ENCODE peak calls at places on chromosomes 4 and X, in six cellular contexts. Q is IMR-90, I is HepG2, L is GM12878, D is A549, T is SK-N-SH. E is an unnamed sample.
A peak's percentile ranks its signal among the peaks of the same experiment; 100 is the strongest.

GRCh38 chrX:40922307-40922706 is 162.9 kb upstream of the USP9X start:
- DNase-seq in I (peak; percentile 45), L (no peak), D (no peak), T (peak; percentile 33), Q (peak; percentile 44), E (peak; percentile 31)

GRCh38 chr4:106062452-106062875 is 167.2 kb downstream of the NPNT start:
- DNase-seq in Q (peak; percentile 70), L (no peak), D (no peak), I (peak; percentile 80), T (no peak), E (peak; percentile 10)

GRCh38 chrX:104309169-104309568 is 54.4 kb upstream of the ESX1 start:
- DNase-seq in I (no peak), T (no peak), D (no peak), L (no peak), Q (no peak), E (no peak)

GRCh38 chr4:123667496-123667895 is 270.9 kb downstream of the SPRY1 start:
- DNase-seq in I (no peak), Q (peak; percentile 93), T (no peak), L (no peak), D (no peak), E (no peak)

GRCh38 chrX:86028681-86029080 is 18.7 kb downstream of the CHM start:
- DNase-seq in L (no peak), I (no peak), Q (peak; percentile 47), T (no peak), D (no peak), E (no peak)

GRCh38 chr4:20895208-20895607 is 194.9 kb downstream of the PACRGL start:
- DNase-seq in D (no peak), T (no peak), Q (no peak), I (no peak), L (no peak), E (no peak)

GRCh38 chr4:67291639-67292038 is 253.7 kb downstream of the CENPC start:
- DNase-seq in Q (no peak), I (no peak), T (no peak), L (no peak), D (no peak), E (no peak)

GRCh38 chr4:76611164-76611563 is 176.1 kb downstream of the SHROOM3 start:
- DNase-seq in T (no peak), L (no peak), I (no peak), D (no peak), Q (peak; percentile 67), E (no peak)

GRCh38 chrX:65600106-65600505 is 65.5 kb upstream of the LAS1L start:
- DNase-seq in I (no peak), D (no peak), T (no peak), Q (no peak), L (no peak), E (no peak)

GRCh38 chr4:73816814-73817213 is 19.7 kb upstream of the CXCL6 start:
- DNase-seq in D (no peak), I (no peak), T (no peak), Q (peak; percentile 89), L (no peak), E (no peak)

GRCh38 chr4:23789765-23790164 is 100.1 kb downstream of the PPARGC1A start:
- DNase-seq in D (no peak), I (peak; percentile 28), T (no peak), L (no peak), Q (peak; percentile 79), E (no peak)

GRCh38 chrX:9758239-9758638 is 7.4 kb downstream of the GPR143 start:
- DNase-seq in L (no peak), Q (no peak), I (no peak), T (no peak), D (no peak), E (no peak)

GRCh38 chr4:93749351-93749761 is 79.2 kb upstream of the ATOH1 start:
- DNase-seq in Q (no peak), D (no peak), L (peak; percentile 57), T (no peak), I (no peak), E (no peak)

GRCh38 chr4:89998350-89999098 is 103.9 kb downstream of the MMRN1 start:
- DNase-seq in D (no peak), L (no peak), I (no peak), Q (no peak), T (peak; percentile 31), E (no peak)

GRCh38 chrX:123291623-123292022 is 107.5 kb downstream of the GRIA3 start:
- DNase-seq in T (peak; percentile 3), L (no peak), I (no peak), D (no peak), Q (no peak), E (no peak)

GRCh38 chrX:108312011-108312410 is 126.2 kb downstream of the COL4A6 start:
- DNase-seq in I (no peak), Q (peak; percentile 36), D (no peak), T (no peak), L (no peak), E (no peak)
- TF ChIP-seq SMC3 in I (no peak), Q (no peak), D (no peak), T (no peak), L (no peak), E (no peak)

GRCh38 chrX:150944233-150944632 is 38.9 kb upstream of the HMGB3 start:
- DNase-seq in T (no peak), L (no peak), Q (no peak), I (no peak), D (no peak), E (no peak)

GRCh38 chrX:150941580-150941979 is 41.6 kb upstream of the HMGB3 start:
- DNase-seq in I (no peak), T (no peak), L (no peak), Q (no peak), D (no peak), E (peak; percentile 45)

GRCh38 chrX:150936556-150936955 is 38.1 kb upstream of the CD99L2 start:
- DNase-seq in I (no peak), Q (no peak), D (no peak), T (no peak), L (no peak), E (no peak)

GRCh38 chrX:150942958-150943594 is 40.1 kb upstream of the HMGB3 start:
- DNase-seq in Q (no peak), T (no peak), L (no peak), D (no peak), I (no peak), E (peak; percentile 41)

GRCh38 chrX:150940844-150941495 is 42.2 kb upstream of the HMGB3 start:
- DNase-seq in Q (no peak), I (no peak), D (no peak), T (no peak), L (no peak), E (no peak)
- TF ChIP-seq SMC3 in Q (no peak), I (no peak), D (no peak), T (no peak), L (no peak), E (no peak)

GRCh38 chr4:136637071-136637777 is 895.1 kb downstream of the PCDH18 start:
- DNase-seq in I (peak; percentile 28), D (no peak), Q (peak; percentile 4), L (no peak), T (peak; percentile 22), E (peak; percentile 3)
- TF ChIP-seq SMC3 in I (peak; percentile 50), D (peak; percentile 15), Q (peak; percentile 33), L (peak; percentile 29), T (no peak), E (no peak)

GRCh38 chr4:37905526-37906169 is 14.8 kb downstream of the TBC1D1 start:
- DNase-seq in L (no peak), I (no peak), Q (no peak), T (no peak), D (no peak), E (no peak)
- TF ChIP-seq SMC3 in L (no peak), I (no peak), Q (no peak), T (no peak), D (no peak), E (no peak)

GRCh38 chrX:47283015-47283771 is 50.4 kb downstream of the USP11 start:
- DNase-seq in Q (peak; percentile 65), I (peak; percentile 6), T (peak; percentile 38), L (no peak), D (no peak), E (peak; percentile 7)
- TF ChIP-seq SMC3 in Q (no peak), I (no peak), T (no peak), L (no peak), D (no peak), E (no peak)

GRCh38 chr4:17490575-17491059 is 21.3 kb downstream of the QDPR start:
- DNase-seq in I (peak; percentile 88), D (no peak), Q (no peak), T (peak; percentile 87), L (no peak), E (no peak)

GRCh38 chr4:17492876-17493275 is 19.0 kb downstream of the QDPR start:
- DNase-seq in D (no peak), I (no peak), Q (no peak), L (no peak), T (no peak), E (no peak)

GRCh38 chr4:17489721-17490120 is 22.2 kb downstream of the QDPR start:
- DNase-seq in I (no peak), L (no peak), D (no peak), Q (no peak), T (peak; percentile 28), E (no peak)

GRCh38 chr4:17492058-17492741 is 19.7 kb downstream of the QDPR start:
- DNase-seq in Q (no peak), I (no peak), T (peak; percentile 52), D (no peak), L (no peak), E (no peak)

GRCh38 chr4:17491196-17491595 is 20.7 kb downstream of the QDPR start:
- DNase-seq in Q (no peak), I (no peak), D (no peak), L (no peak), T (peak; percentile 81), E (no peak)
- TF ChIP-seq SMC3 in Q (no peak), I (no peak), D (no peak), L (no peak), T (no peak), E (no peak)

DNA sequence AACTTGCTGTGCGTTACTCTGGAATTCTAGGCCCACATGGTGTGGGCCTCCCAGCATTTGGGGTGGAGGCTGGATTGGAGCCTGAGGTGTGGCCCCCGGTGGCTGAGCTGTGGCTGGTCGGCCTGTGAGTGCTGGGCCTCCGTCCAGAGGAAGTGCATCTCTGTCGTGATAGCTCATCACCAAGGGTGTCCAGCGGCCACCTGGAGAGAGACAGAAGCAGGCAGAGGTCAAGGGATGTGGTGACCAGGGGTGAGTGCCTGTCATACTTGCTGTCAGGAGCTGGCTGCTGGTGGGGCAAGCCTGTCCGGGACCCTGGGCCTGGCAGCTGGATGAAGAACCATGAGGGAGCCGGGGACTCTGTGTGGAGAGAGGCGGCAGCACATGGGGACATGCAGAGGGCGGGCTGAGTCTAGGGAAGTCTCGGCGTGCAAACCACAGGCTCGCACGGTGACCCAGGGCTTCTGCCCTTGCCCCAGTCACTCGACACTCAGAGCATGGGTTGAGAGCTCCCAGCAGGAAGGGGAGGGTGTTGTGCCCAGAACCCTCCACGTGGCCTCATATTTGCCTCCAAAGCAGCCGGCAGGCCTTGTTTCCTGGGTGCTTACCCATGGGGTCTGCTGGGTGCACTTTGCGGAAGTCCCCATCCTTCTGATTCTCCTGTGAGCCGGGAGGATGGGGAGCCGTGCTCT is 6.2 kb downstream of the SORCS2 start:
- DNase-seq in I (no peak), T (no peak), L (no peak), Q (no peak), D (no peak), E (no peak)
- TF ChIP-seq SMC3 in I (no peak), T (no peak), L (no peak), Q (no peak), D (no peak), E (no peak)

GRCh38 chr4:53672873-53673272 is 81.6 kb upstream of the LNX1 start:
- DNase-seq in L (no peak), D (no peak), Q (no peak), I (no peak), T (no peak), E (no peak)
- TF ChIP-seq SMC3 in L (no peak), D (no peak), Q (no peak), I (no peak), T (no peak), E (no peak)

E was measured in K562.